ENCODE peak calls at places on chromosomes 3 and 15, in four cellular contexts. One of them, this sample, is unnamed.

GRCh38 chr15:77550275-77551251 is 82.1 kb downstream of the LINGO1 start:
- DNase-seq in head of caudate nucleus: no peak
- DNase-seq in NCI-H1092 treated with DMSO at 0.1 percent for 48 hours: no peak
- DNase-seq in uterus: no peak
- DNase-seq in this sample: no peak

GRCh38 chr3:62999158-62999557 is 123.9 kb upstream of the CADPS start:
- DNase-seq in head of caudate nucleus: no peak
- DNase-seq in NCI-H1092 treated with DMSO at 0.1 percent for 48 hours: no peak
- DNase-seq in uterus: no peak
- DNase-seq in this sample: no peak

GRCh38 chr15:53520867-53521525 is 238.5 kb downstream of the WDR72 start:
- DNase-seq in head of caudate nucleus: no peak
- DNase-seq in NCI-H1092 treated with DMSO at 0.1 percent for 48 hours: no peak
- DNase-seq in uterus: no peak
- DNase-seq in this sample: no peak

GRCh38 chr15:65655026-65655425 is 33.3 kb downstream of the SLC24A1 start:
- DNase-seq in head of caudate nucleus: no peak
- DNase-seq in NCI-H1092 treated with DMSO at 0.1 percent for 48 hours: no peak
- DNase-seq in uterus: no peak
- DNase-seq in this sample: no peak

GRCh38 chr3:138082085-138082991 is 33.1 kb downstream of the DZIP1L start:
- DNase-seq in head of caudate nucleus: no peak
- DNase-seq in NCI-H1092 treated with DMSO at 0.1 percent for 48 hours: no peak
- DNase-seq in uterus: peak
- DNase-seq in this sample: no peak

GRCh38 chr15:100958326-100959065 is 39.3 kb downstream of the LRRK1 start:
- DNase-seq in head of caudate nucleus: no peak
- DNase-seq in NCI-H1092 treated with DMSO at 0.1 percent for 48 hours: no peak
- DNase-seq in uterus: no peak
- DNase-seq in this sample: no peak

GRCh38 chr3:155382396-155383042 is 89.0 kb upstream of the STRIT1 start:
- DNase-seq in head of caudate nucleus: peak
- DNase-seq in NCI-H1092 treated with DMSO at 0.1 percent for 48 hours: peak
- DNase-seq in uterus: peak
- DNase-seq in this sample: peak

GRCh38 chr3:100506355-100506754 is 13.9 kb downstream of the TMEM45A start:
- DNase-seq in head of caudate nucleus: no peak
- DNase-seq in NCI-H1092 treated with DMSO at 0.1 percent for 48 hours: no peak
- DNase-seq in uterus: no peak
- DNase-seq in this sample: no peak

GRCh38 chr3:32340039-32340438 is 51.6 kb upstream of the CMTM7 start:
- DNase-seq in head of caudate nucleus: no peak
- DNase-seq in NCI-H1092 treated with DMSO at 0.1 percent for 48 hours: peak
- DNase-seq in uterus: no peak
- DNase-seq in this sample: peak

GRCh38 chr15:22979699-22980188 is 424 bp downstream of the CYFIP1 start:
- DNase-seq in head of caudate nucleus: no peak
- DNase-seq in NCI-H1092 treated with DMSO at 0.1 percent for 48 hours: no peak
- DNase-seq in uterus: peak
- DNase-seq in this sample: no peak

GRCh38 chr3:53169832-53170324 is 8.9 kb downstream of the PRKCD start:
- DNase-seq in head of caudate nucleus: no peak
- DNase-seq in NCI-H1092 treated with DMSO at 0.1 percent for 48 hours: no peak
- DNase-seq in uterus: no peak
- DNase-seq in this sample: no peak

GRCh38 chr3:171676600-171677175 is 133.6 kb downstream of the PLD1 start:
- DNase-seq in head of caudate nucleus: no peak
- DNase-seq in NCI-H1092 treated with DMSO at 0.1 percent for 48 hours: no peak
- DNase-seq in uterus: no peak
- DNase-seq in this sample: no peak

GRCh38 chr3:121752772-121753171 is 3.2 kb upstream of the GOLGB1 start:
- DNase-seq in head of caudate nucleus: no peak
- DNase-seq in NCI-H1092 treated with DMSO at 0.1 percent for 48 hours: no peak
- DNase-seq in uterus: no peak
- DNase-seq in this sample: no peak

GRCh38 chr15:32898991-32899613 is 181.3 kb downstream of the GREM1 start:
- DNase-seq in head of caudate nucleus: no peak
- DNase-seq in NCI-H1092 treated with DMSO at 0.1 percent for 48 hours: peak
- DNase-seq in uterus: no peak
- DNase-seq in this sample: no peak

GRCh38 chr3:33060609-33061337 is 36.2 kb downstream of the GLB1 start:
- DNase-seq in head of caudate nucleus: no peak
- DNase-seq in NCI-H1092 treated with DMSO at 0.1 percent for 48 hours: no peak
- DNase-seq in uterus: no peak
- DNase-seq in this sample: no peak

GRCh38 chr3:194261581-194262063 is 89.5 kb downstream of the CPN2 start:
- DNase-seq in head of caudate nucleus: no peak
- DNase-seq in NCI-H1092 treated with DMSO at 0.1 percent for 48 hours: no peak
- DNase-seq in uterus: no peak
- DNase-seq in this sample: no peak

GRCh38 chr15:42065008-42065407 is 29.4 kb downstream of the PLA2G4D start:
- DNase-seq in head of caudate nucleus: no peak
- DNase-seq in NCI-H1092 treated with DMSO at 0.1 percent for 48 hours: no peak
- DNase-seq in uterus: peak
- DNase-seq in this sample: peak

GRCh38 chr3:83453010-83453409 is 1505.8 kb upstream of the CADM2 start:
- DNase-seq in head of caudate nucleus: no peak
- DNase-seq in NCI-H1092 treated with DMSO at 0.1 percent for 48 hours: no peak
- DNase-seq in uterus: no peak
- DNase-seq in this sample: peak

GRCh38 chr15:101269479-101270223 is 7.6 kb downstream of the SELENOS start:
- DNase-seq in head of caudate nucleus: no peak
- DNase-seq in NCI-H1092 treated with DMSO at 0.1 percent for 48 hours: no peak
- DNase-seq in uterus: no peak
- DNase-seq in this sample: no peak

GRCh38 chr15:72824781-72825180 is 41.2 kb upstream of the ADPGK start:
- DNase-seq in head of caudate nucleus: no peak
- DNase-seq in NCI-H1092 treated with DMSO at 0.1 percent for 48 hours: no peak
- DNase-seq in uterus: no peak
- DNase-seq in this sample: no peak

GRCh38 chr3:196966526-196967401 is 1.9 kb downstream of the PIGZ start:
- DNase-seq in head of caudate nucleus: no peak
- DNase-seq in NCI-H1092 treated with DMSO at 0.1 percent for 48 hours: no peak
- DNase-seq in uterus: no peak
- DNase-seq in this sample: no peak

GRCh38 chr15:81327526-81327925 is 3.6 kb upstream of the STARD5 start:
- DNase-seq in head of caudate nucleus: no peak
- DNase-seq in NCI-H1092 treated with DMSO at 0.1 percent for 48 hours: no peak
- DNase-seq in uterus: no peak
- DNase-seq in this sample: no peak

GRCh38 chr3:94961423-94962100 is 898.7 kb downstream of the NSUN3 start:
- DNase-seq in head of caudate nucleus: no peak
- DNase-seq in NCI-H1092 treated with DMSO at 0.1 percent for 48 hours: no peak
- DNase-seq in uterus: no peak
- DNase-seq in this sample: no peak

GRCh38 chr15:43285609-43286037 is 18.9 kb upstream of the TGM5 start:
- DNase-seq in head of caudate nucleus: no peak
- DNase-seq in NCI-H1092 treated with DMSO at 0.1 percent for 48 hours: peak
- DNase-seq in uterus: peak
- DNase-seq in this sample: no peak

GRCh38 chr15:71278989-71279756 is 163.9 kb downstream of the THSD4 start:
- DNase-seq in head of caudate nucleus: no peak
- DNase-seq in NCI-H1092 treated with DMSO at 0.1 percent for 48 hours: peak
- DNase-seq in uterus: peak
- DNase-seq in this sample: peak

GRCh38 chr3:42803800-42804112 is 534 bp downstream of the HIGD1A start:
- DNase-seq in head of caudate nucleus: peak
- DNase-seq in NCI-H1092 treated with DMSO at 0.1 percent for 48 hours: peak
- DNase-seq in uterus: peak
- DNase-seq in this sample: no peak

GRCh38 chr15:66101715-66102395 is 151.7 kb downstream of the MEGF11 start:
- DNase-seq in head of caudate nucleus: no peak
- DNase-seq in NCI-H1092 treated with DMSO at 0.1 percent for 48 hours: no peak
- DNase-seq in uterus: no peak
- DNase-seq in this sample: no peak

GRCh38 chr3:16290007-16290826 is 25.2 kb downstream of the OXNAD1 start:
- DNase-seq in head of caudate nucleus: peak
- DNase-seq in NCI-H1092 treated with DMSO at 0.1 percent for 48 hours: peak
- DNase-seq in uterus: peak
- DNase-seq in this sample: no peak

GRCh38 chr15:67054676-67055075 is 10.7 kb upstream of the SMAD3 start:
- DNase-seq in head of caudate nucleus: no peak
- DNase-seq in NCI-H1092 treated with DMSO at 0.1 percent for 48 hours: no peak
- DNase-seq in uterus: no peak
- DNase-seq in this sample: no peak

GRCh38 chr3:58383904-58384303 is 49.7 kb downstream of the PDHB start:
- DNase-seq in head of caudate nucleus: no peak
- DNase-seq in NCI-H1092 treated with DMSO at 0.1 percent for 48 hours: no peak
- DNase-seq in uterus: no peak
- DNase-seq in this sample: no peak

GRCh38 chr15:40922608-40923005 is 6.5 kb upstream of the DLL4 start:
- DNase-seq in head of caudate nucleus: no peak
- DNase-seq in NCI-H1092 treated with DMSO at 0.1 percent for 48 hours: no peak
- DNase-seq in uterus: no peak
- DNase-seq in this sample: no peak

GRCh38 chr15:64286473-64286872 is 69.5 kb downstream of the CSNK1G1 start:
- DNase-seq in head of caudate nucleus: no peak
- DNase-seq in NCI-H1092 treated with DMSO at 0.1 percent for 48 hours: no peak
- DNase-seq in uterus: no peak
- DNase-seq in this sample: peak

GRCh38 chr15:66882251-66883020 is 180.4 kb downstream of the SMAD6 start:
- DNase-seq in head of caudate nucleus: no peak
- DNase-seq in NCI-H1092 treated with DMSO at 0.1 percent for 48 hours: no peak
- DNase-seq in uterus: peak
- DNase-seq in this sample: no peak

GRCh38 chr3:112303811-112304325 is 9.9 kb upstream of the SLC9C1 start:
- DNase-seq in head of caudate nucleus: no peak
- DNase-seq in NCI-H1092 treated with DMSO at 0.1 percent for 48 hours: no peak
- DNase-seq in uterus: no peak
- DNase-seq in this sample: no peak

GRCh38 chr3:2446146-2446545 is 347.5 kb downstream of the CNTN4 start:
- DNase-seq in head of caudate nucleus: no peak
- DNase-seq in NCI-H1092 treated with DMSO at 0.1 percent for 48 hours: no peak
- DNase-seq in uterus: no peak
- DNase-seq in this sample: no peak

GRCh38 chr3:105653161-105653560 is 215.7 kb downstream of the CBLB start:
- DNase-seq in head of caudate nucleus: no peak
- DNase-seq in NCI-H1092 treated with DMSO at 0.1 percent for 48 hours: no peak
- DNase-seq in uterus: no peak
- DNase-seq in this sample: no peak

GRCh38 chr15:89332446-89332845 is 2.2 kb downstream of the POLG start:
- DNase-seq in head of caudate nucleus: no peak
- DNase-seq in NCI-H1092 treated with DMSO at 0.1 percent for 48 hours: no peak
- DNase-seq in uterus: no peak
- DNase-seq in this sample: no peak

GRCh38 chr15:65731926-65732325 is 60.2 kb downstream of the DENND4A start:
- DNase-seq in head of caudate nucleus: no peak
- DNase-seq in NCI-H1092 treated with DMSO at 0.1 percent for 48 hours: no peak
- DNase-seq in uterus: no peak
- DNase-seq in this sample: no peak